ENCODE peak calls at places on chromosomes 11 and 22, in seven cellular contexts. T is OCI-LY7, K is PC-3, W is HCT116, R is MM.1S, B is GM23338, X is neural progenitor cell. Z is an unnamed sample.

GRCh38 chr11:83863272-83863671 is 577.1 kb upstream of the CCDC90B start:
- DNase-seq in K (no peak), T (no peak), R (no peak), W (no peak), B (no peak), X (no peak), Z (no peak)

GRCh38 chr22:23403720-23404688 is 176.1 kb downstream of the IGLL1 start:
- DNase-seq in X (no peak), R (no peak), K (no peak), T (no peak), W (no peak), B (no peak), Z (peak)

GRCh38 chr11:47179655-47179991 is 2.9 kb upstream of the ARFGAP2 start:
- DNase-seq in R (peak), W (no peak), K (peak), T (peak), B (peak), X (peak), Z (peak)

GRCh38 chr22:33706100-33706499 is 214.2 kb downstream of the LARGE1 start:
- DNase-seq in W (no peak), R (no peak), T (no peak), B (peak), K (no peak), X (peak), Z (no peak)

GRCh38 chr11:41978951-41979350 is 519.5 kb upstream of the LRRC4C start:
- DNase-seq in R (no peak), B (no peak), K (peak), T (no peak), W (no peak), X (no peak), Z (no peak)

GRCh38 chr22:39095971-39096370 is 1.1 kb upstream of the APOBEC3H start:
- DNase-seq in X (no peak), R (no peak), W (no peak), T (no peak), B (no peak), K (no peak), Z (no peak)

GRCh38 chr11:9047986-9048522 is 43.3 kb downstream of the SCUBE2 start:
- DNase-seq in R (no peak), B (peak), W (no peak), K (no peak), X (peak), T (no peak), Z (peak)

GRCh38 chr22:30636226-30637077 is 871 bp downstream of the SLC35E4 start:
- DNase-seq in T (peak), R (no peak), X (peak), W (no peak), K (peak), B (peak), Z (peak)

GRCh38 chr22:33867118-33867863 is 53.0 kb downstream of the LARGE1 start:
- DNase-seq in W (no peak), T (no peak), K (peak), X (no peak), R (no peak), B (no peak), Z (peak)

GRCh38 chr11:117725048-117725734 is 71.8 kb downstream of the DSCAML1 start:
- DNase-seq in T (no peak), B (no peak), R (no peak), W (no peak), X (no peak), K (no peak), Z (no peak)

GRCh38 chr11:3866206-3866605 is 10.7 kb downstream of the STIM1 start:
- DNase-seq in B (peak), X (no peak), R (no peak), K (no peak), W (no peak), T (peak), Z (no peak)

GRCh38 chr11:34909435-34909834 is 6.7 kb downstream of the APIP start:
- DNase-seq in K (no peak), W (no peak), B (no peak), X (no peak), T (no peak), R (no peak), Z (no peak)

GRCh38 chr11:34907934-34908593 is 8.1 kb downstream of the APIP start:
- DNase-seq in K (no peak), X (no peak), T (no peak), R (no peak), W (no peak), B (no peak), Z (no peak)

GRCh38 chr11:34905666-34906065 is 10.5 kb downstream of the APIP start:
- DNase-seq in W (no peak), K (no peak), T (no peak), X (no peak), R (no peak), B (no peak), Z (no peak)

GRCh38 chr11:34910817-34911216 is 5.4 kb downstream of the APIP start:
- DNase-seq in T (peak), B (no peak), X (no peak), K (no peak), W (no peak), R (peak), Z (no peak)

DNA sequence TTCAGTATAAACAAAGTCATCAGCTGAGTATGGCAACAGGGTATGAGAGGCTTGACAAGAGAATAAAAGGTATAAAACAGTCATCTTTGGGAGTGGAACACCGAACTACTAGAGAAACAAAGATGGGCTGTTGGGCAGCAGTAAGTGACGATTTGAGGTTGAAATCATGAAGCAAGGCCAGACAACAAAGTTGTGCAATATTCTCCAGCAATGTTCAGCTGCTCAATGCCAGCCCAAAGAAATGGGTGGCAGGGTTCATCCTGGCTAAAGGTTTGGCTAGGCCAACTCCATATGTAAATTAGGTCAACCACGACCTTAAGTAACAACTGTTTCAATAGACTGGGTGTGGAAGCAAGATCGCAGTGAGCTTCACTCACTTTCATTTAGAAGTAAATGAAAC is 6.2 kb downstream of the APIP start:
- DNase-seq in W (no peak), T (no peak), R (peak), X (no peak), B (no peak), K (no peak), Z (no peak)
- TF ChIP-seq EZH2phosphoT487 in W (no peak), T (no peak), R (no peak), X (no peak), B (no peak), K (no peak), Z (no peak)

GRCh38 chr11:31812392-31813241 is 1.5 kb upstream of the PAX6 start:
- DNase-seq in B (peak), X (peak), T (no peak), W (no peak), K (peak), R (peak), Z (peak)
- TF ChIP-seq EZH2phosphoT487 in B (peak), X (peak), T (no peak), W (no peak), K (no peak), R (no peak), Z (no peak)

DNA sequence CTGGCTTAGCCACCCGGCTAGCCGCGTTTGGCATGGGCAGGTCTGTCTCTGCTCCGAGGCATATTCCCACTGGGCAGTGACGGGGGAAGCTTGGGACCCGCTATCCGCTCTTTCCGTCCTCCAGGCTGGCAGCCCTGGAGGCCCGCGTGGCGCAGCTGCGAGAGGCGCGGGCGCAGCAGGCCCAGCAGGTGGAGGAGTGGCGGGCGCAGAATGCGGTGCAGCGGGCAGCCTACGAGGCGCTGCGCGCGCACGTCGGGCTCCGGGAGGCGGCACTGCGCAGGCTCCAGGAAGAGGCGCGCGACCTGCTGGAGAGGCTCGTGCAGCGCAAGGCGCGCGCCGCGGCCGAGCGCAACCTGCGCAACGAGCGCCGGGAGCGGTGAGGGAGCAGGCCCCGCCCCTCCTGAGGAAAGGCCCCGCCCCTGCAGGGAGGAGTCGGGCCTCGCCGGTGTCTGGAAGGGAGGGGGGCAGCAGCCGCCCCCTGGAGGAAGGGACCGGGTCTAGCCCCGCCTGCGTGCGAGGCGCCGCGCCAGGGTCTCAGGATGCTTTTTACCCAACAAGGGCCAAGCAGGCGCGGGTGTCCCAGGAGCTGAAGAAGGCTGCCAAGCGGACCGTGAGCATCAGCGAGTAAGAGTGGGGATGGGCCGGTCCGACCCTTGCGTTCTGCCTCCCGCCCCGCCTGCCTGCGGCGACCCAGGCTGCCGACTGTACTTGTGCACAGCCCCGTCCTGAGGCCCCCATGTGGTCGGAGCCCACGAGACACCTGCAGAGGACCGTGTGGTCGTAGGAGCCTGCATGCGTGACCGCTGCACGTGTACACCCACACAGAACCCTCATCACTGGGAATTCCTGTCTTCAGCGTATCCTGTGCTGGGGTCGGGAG is 7.9 kb downstream of the ATG16L2 start:
- DNase-seq in T (peak), X (peak), B (peak), W (peak), K (peak), R (peak), Z (peak)
- TF ChIP-seq EZH2phosphoT487 in T (no peak), X (no peak), B (no peak), W (no peak), K (no peak), R (no peak), Z (no peak)

GRCh38 chr11:120637131-120637530 is 125.6 kb downstream of the GRIK4 start:
- DNase-seq in K (no peak), R (no peak), T (no peak), W (no peak), X (no peak), B (no peak), Z (no peak)
- TF ChIP-seq EZH2phosphoT487 in K (no peak), R (no peak), T (no peak), W (no peak), X (no peak), B (no peak), Z (no peak)

DNA sequence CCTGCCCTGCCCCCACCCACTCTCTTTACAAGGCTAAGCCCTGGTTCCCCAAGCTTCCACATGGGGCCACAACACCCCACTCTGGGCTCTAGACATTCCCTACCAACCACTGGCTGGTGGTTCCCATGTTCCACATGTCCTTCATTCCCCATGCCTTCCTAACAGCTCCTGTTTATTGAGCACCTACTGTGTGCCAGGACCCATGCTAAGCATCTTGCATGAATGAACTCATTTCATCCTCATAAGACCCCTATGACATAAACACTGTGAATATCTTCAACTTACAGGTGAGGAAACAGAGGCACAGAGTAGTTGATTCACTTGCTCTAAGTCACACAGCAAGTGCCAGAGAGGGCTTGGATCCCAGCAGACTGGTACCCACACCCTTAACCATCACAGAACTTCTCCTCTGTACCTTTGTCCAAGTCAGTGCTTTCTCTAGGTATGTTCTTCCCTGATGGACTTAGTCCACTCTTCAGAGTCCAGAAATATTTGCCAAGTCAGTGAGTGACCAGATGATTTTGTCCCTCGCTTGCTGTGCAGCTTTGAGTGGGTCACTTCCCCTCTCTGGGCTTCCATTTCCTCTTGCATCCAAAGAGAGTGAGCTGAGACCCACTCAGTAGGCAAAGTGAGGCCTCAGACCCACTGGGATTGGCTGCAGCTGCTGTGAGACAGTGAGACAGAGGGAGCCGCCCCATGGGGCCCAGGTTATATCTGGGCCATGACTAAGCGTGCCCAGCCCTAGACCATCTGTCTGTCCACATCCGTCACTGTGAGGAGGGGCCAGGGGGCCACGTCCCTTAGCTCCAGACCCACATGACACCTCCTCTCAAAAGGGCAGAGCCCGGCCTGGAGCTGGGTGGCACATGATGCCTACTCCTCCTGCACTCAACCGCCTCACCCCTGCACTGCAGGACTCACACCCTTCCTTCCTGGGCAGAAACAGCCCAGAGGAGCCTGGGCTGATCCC is 132.4 kb downstream of the MN1 start:
- DNase-seq in T (no peak), W (peak), B (peak), R (no peak), K (peak), X (no peak), Z (peak)
- TF ChIP-seq EZH2phosphoT487 in T (no peak), W (no peak), B (no peak), R (no peak), K (no peak), X (no peak), Z (no peak)

GRCh38 chr11:112523477-112523876 is 262.8 kb upstream of the PLET1 start:
- DNase-seq in X (peak), W (no peak), R (no peak), T (no peak), B (peak), K (no peak), Z (peak)
- TF ChIP-seq EZH2phosphoT487 in X (no peak), W (no peak), R (no peak), T (no peak), B (no peak), K (no peak), Z (no peak)

GRCh38 chr11:111982019-111982464 is 43.2 kb upstream of the DLAT start:
- DNase-seq in W (peak), T (peak), R (peak), X (peak), K (peak), B (peak), Z (peak)
- TF ChIP-seq EZH2phosphoT487 in W (no peak), T (no peak), R (no peak), X (no peak), K (no peak), B (no peak), Z (no peak)

DNA sequence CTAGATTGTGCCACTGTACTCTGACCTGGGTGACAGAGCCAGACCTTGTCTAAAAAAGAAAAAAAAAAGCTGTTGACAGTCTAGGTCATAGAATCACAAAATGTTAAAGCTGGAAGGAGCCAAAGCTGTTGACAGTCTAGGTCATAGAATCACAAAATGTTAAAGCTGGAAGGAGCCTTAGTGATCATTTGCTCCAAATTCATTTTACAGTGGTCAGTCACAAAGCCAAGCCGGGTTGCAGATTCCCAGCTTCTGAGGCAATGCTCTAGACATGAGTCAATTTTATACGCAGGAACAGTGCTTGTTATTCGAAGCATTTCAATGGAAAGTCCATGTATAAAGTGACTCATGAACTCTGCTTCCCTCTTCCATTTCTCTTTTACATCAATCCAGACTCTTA is 47.4 kb downstream of the SYT13 start:
- DNase-seq in T (no peak), B (no peak), K (peak), R (no peak), X (no peak), W (no peak), Z (peak)
- TF ChIP-seq EZH2phosphoT487 in T (no peak), B (no peak), K (no peak), R (no peak), X (no peak), W (no peak), Z (no peak)

GRCh38 chr11:17673951-17674350 is 45.4 kb upstream of the MYOD1 start:
- DNase-seq in X (no peak), B (no peak), K (peak), R (no peak), W (no peak), T (no peak), Z (no peak)
- TF ChIP-seq EZH2phosphoT487 in X (no peak), B (no peak), K (no peak), R (no peak), W (no peak), T (no peak), Z (no peak)

GRCh38 chr22:46484156-46484860 is 53.1 kb downstream of the CELSR1 start:
- DNase-seq in T (no peak), X (no peak), R (no peak), W (no peak), B (no peak), K (no peak), Z (no peak)

GRCh38 chr22:46482311-46482710 is 55.1 kb downstream of the CELSR1 start:
- DNase-seq in B (no peak), T (no peak), X (no peak), R (no peak), K (no peak), W (no peak), Z (no peak)

GRCh38 chr22:46487318-46487717 is 50.1 kb downstream of the CELSR1 start:
- DNase-seq in X (no peak), W (no peak), B (no peak), K (no peak), R (no peak), T (no peak), Z (no peak)

GRCh38 chr22:46483353-46483752 is 54.1 kb downstream of the CELSR1 start:
- DNase-seq in X (no peak), B (no peak), R (no peak), K (no peak), W (no peak), T (no peak), Z (no peak)

GRCh38 chr22:46484861-46485595 is 52.4 kb downstream of the CELSR1 start:
- DNase-seq in X (peak), R (no peak), B (no peak), K (peak), T (no peak), W (no peak), Z (no peak)
- TF ChIP-seq EZH2phosphoT487 in X (no peak), R (no peak), B (no peak), K (no peak), T (no peak), W (no peak), Z (no peak)

Z was measured in GM23248.